ENCODE peak calls at places on chromosomes 12 and 14, in seven cellular contexts. P is HepG2, B is GM12892, N is GM12878, H is K562, M is H1, U is SK-N-SH. X is an unnamed sample.

GRCh38 chr14:61677469-61677868 is 17.8 kb upstream of the HIF1A start:
- DNase-seq in M (no peak), U (no peak), H (no peak), B (no peak), N (no peak), P (no peak), X (no peak)

GRCh38 chr14:58216544-58216943 is 16.6 kb downstream of the ACTR10 start:
- DNase-seq in B (no peak), M (no peak), P (no peak), H (no peak), U (no peak), N (no peak), X (no peak)

GRCh38 chr12:132530451-132530850 is 40.5 kb downstream of the FBRSL1 start:
- DNase-seq in B (no peak), U (no peak), H (no peak), N (no peak), P (no peak), M (no peak), X (no peak)

GRCh38 chr14:60324837-60325236 is 75.8 kb downstream of the PPM1A start:
- DNase-seq in B (no peak), P (no peak), H (no peak), U (no peak), M (no peak), N (no peak), X (no peak)

GRCh38 chr12:76634074-76634570 is 74.6 kb upstream of the OSBPL8 start:
- DNase-seq in P (no peak), H (no peak), M (no peak), B (no peak), N (no peak), U (peak; percentile 22), X (no peak)

GRCh38 chr14:83163016-83163415 is 1629.4 kb upstream of the SEL1L start:
- DNase-seq in P (no peak), M (no peak), H (no peak), B (no peak), N (no peak), U (no peak), X (no peak)

GRCh38 chr12:94148841-94149780 is 734 bp downstream of the PLXNC1 start:
- DNase-seq in H (no peak), B (peak; percentile 61), P (no peak), U (peak; percentile 81), M (peak; percentile 85), N (no peak), X (peak; percentile 68)

GRCh38 chr12:4530982-4531586 is 7.6 kb upstream of the RAD51AP1 start:
- DNase-seq in N (no peak), P (no peak), H (no peak), B (no peak), M (no peak), U (no peak), X (no peak)

GRCh38 chr12:8081228-8081920 is 700 bp upstream of the NECAP1 start:
- DNase-seq in H (no peak), B (no peak), N (no peak), P (no peak), U (no peak), M (no peak), X (no peak)

GRCh38 chr14:67738740-67739504 is 37.2 kb downstream of the RDH12 start:
- DNase-seq in P (peak; percentile 94), N (no peak), M (no peak), U (no peak), B (no peak), H (peak; percentile 41), X (no peak)

GRCh38 chr14:57480044-57480443 is 13.6 kb downstream of the CCDC198 start:
- DNase-seq in H (no peak), B (no peak), P (no peak), U (no peak), N (no peak), M (no peak), X (no peak)

GRCh38 chr12:30201301-30202160 is 417.8 kb upstream of the TMTC1 start:
- DNase-seq in U (peak; percentile 34), M (peak; percentile 58), N (no peak), H (no peak), B (no peak), P (no peak), X (no peak)

GRCh38 chr12:50188280-50188781 is 21.2 kb upstream of the CERS5 start:
- DNase-seq in B (no peak), M (no peak), N (no peak), H (no peak), U (no peak), P (peak; percentile 93), X (no peak)

GRCh38 chr12:79934309-79935020 is 432 bp downstream of the PPP1R12A start:
- DNase-seq in N (no peak), P (peak; percentile 17), M (peak; percentile 79), B (no peak), U (peak; percentile 67), H (peak; percentile 55), X (no peak)

GRCh38 chr14:103404032-103404918 is 19.1 kb downstream of the MARK3 start:
- DNase-seq in N (no peak), B (no peak), M (peak; percentile 22), H (no peak), U (no peak), P (no peak), X (no peak)

GRCh38 chr14:99939421-99939820 is 125.8 kb upstream of the EVL start:
- DNase-seq in P (no peak), U (no peak), M (no peak), B (no peak), H (no peak), N (no peak), X (no peak)

GRCh38 chr12:31837913-31838312 is 109.1 kb upstream of the AMN1 start:
- DNase-seq in B (no peak), M (no peak), N (no peak), P (no peak), U (no peak), H (no peak), X (no peak)

GRCh38 chr12:27517532-27517931 is 6.5 kb upstream of the PPFIBP1 start:
- DNase-seq in B (no peak), N (no peak), H (no peak), M (no peak), P (no peak), U (no peak), X (no peak)

GRCh38 chr12:14185441-14186192 is 179.9 kb upstream of the ATF7IP start:
- DNase-seq in U (peak; percentile 37), P (peak; percentile 26), N (no peak), M (peak; percentile 60), H (peak; percentile 9), B (no peak), X (no peak)

GRCh38 chr12:14410177-14410576 is 44.7 kb downstream of the ATF7IP start:
- DNase-seq in P (no peak), B (no peak), N (no peak), U (no peak), M (no peak), H (no peak), X (no peak)

GRCh38 chr12:45200497-45201043 is 15.3 kb upstream of the ANO6 start:
- DNase-seq in H (no peak), M (no peak), B (no peak), N (no peak), P (peak; percentile 48), U (no peak), X (no peak)

GRCh38 chr14:21016791-21017190 is 8.1 kb downstream of the NDRG2 start:
- DNase-seq in P (no peak), N (no peak), B (no peak), U (no peak), M (no peak), H (no peak), X (no peak)

GRCh38 chr14:21018286-21018685 is 6.6 kb downstream of the NDRG2 start:
- DNase-seq in U (no peak), M (no peak), B (no peak), P (no peak), N (no peak), H (no peak), X (no peak)

GRCh38 chr14:21014761-21015190 is 10.1 kb downstream of the NDRG2 start:
- DNase-seq in B (no peak), M (peak; percentile 93), P (peak; percentile 94), N (peak; percentile 25), U (peak; percentile 75), H (peak; percentile 59), X (no peak)

GRCh38 chr14:21017528-21018245 is 7.2 kb downstream of the NDRG2 start:
- DNase-seq in P (no peak), U (no peak), N (no peak), B (no peak), M (no peak), H (no peak), X (no peak)

GRCh38 chr14:21015312-21015711 is 9.5 kb downstream of the NDRG2 start:
- DNase-seq in H (no peak), B (no peak), P (no peak), U (no peak), N (no peak), M (no peak), X (no peak)
- TF ChIP-seq TAF1 in H (no peak), B (no peak), P (no peak), U (no peak), N (no peak), M (no peak), X (no peak)

GRCh38 chr14:69694730-69695663 is 71.9 kb upstream of the SRSF5 start:
- DNase-seq in U (no peak), P (no peak), B (no peak), N (no peak), H (peak; percentile 38), M (no peak), X (no peak)
- TF ChIP-seq TAF1 in U (no peak), P (no peak), B (no peak), N (no peak), H (no peak), M (no peak), X (no peak)

DNA sequence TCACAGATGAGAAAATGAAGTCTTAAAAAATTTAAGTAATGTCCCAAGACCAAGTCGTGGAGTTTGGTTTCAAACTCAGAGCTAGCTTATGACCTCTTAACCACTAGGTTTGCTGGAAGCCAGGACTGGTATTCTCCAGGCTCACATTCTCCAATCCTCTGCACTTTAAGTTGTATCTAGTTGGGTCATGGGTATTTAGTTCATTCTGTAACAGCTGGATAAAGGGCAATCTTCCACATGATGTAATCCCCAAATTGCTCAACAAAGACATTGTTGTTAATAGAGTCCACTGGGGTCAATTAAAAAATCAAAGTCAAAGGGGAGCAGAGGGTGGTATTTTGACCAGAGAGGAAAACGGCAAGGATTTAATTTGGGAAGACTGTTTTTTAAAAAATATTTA is 17.8 kb upstream of the GAS2L3 start:
- DNase-seq in M (no peak), N (no peak), H (no peak), P (peak; percentile 72), B (no peak), U (no peak), X (no peak)
- TF ChIP-seq TAF1 in M (no peak), N (no peak), H (no peak), P (no peak), B (no peak), U (no peak), X (no peak)

DNA sequence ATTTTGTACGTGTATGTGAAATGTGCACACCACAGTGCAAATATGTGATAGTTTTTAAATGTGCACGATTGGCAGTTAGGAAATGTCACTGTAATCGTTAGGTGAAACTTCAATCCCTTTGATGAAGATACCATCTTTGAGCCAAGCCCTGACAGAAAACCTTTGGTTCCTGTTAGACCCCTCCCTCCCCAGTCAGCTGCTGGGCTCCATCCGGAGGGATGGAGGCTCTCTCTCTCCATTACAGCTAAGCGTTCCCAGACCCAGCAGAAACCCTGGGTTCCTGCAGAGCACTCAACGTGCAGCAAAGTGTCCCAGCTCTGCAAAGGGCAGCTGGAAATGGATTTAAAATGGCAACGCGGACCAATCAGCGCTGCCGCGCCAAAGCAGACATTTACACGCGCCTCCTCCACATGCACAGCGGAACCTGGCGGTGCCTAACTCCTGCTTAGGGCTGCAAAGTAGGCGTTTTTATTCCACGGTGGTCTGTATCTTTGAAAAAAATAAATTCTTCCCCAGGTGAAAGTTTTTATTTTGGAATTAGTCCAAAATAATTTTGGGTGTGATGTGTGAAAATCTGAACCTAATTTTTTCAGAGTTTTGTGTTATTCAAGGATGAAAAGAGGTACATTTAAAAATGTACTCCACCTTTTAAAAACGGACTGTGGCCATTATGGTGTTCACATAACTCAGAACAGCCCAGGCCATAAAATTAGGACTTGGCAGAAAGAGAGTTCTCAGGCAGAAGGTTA is 1.4 kb upstream of the HMGA2 start:
- DNase-seq in N (no peak), B (no peak), P (peak; percentile 91), H (no peak), U (peak; percentile 11), M (peak; percentile 74), X (no peak)
- TF ChIP-seq TAF1 in N (no peak), B (no peak), P (peak; percentile 81), H (no peak), U (peak; percentile 90), M (peak; percentile 50), X (no peak)